ENCODE peak calls at places on chromosomes 7 and 10, in eight cellular contexts. R is Caco-2; L is CD8-positive, alpha-beta memory T cell; S is Calu3; N is stimulated activated CD8-positive, alpha-beta memory T cell treated with anti-CD3 and anti-CD28 coated beads, Interleukin-2, amount 100 ng/mL, for 1 hour; X is brain microvascular endothelial cell; E is activated naive CD8-positive, alpha-beta T cell treated with anti-CD3 and anti-CD28 coated beads for 36 hours; H is C1 segment of cervical spinal cord. G is an unnamed sample.
A peak's percentile ranks its signal among the peaks of the same experiment; 100 is the strongest.

GRCh38 chr10:109358325-109358724 is 565.0 kb downstream of the XPNPEP1 start:
- DNase-seq in E (no peak), X (no peak), N (no peak), R (no peak), L (no peak), H (no peak), S (no peak), G (no peak)

GRCh38 chr10:47287365-47287802 is 12.6 kb upstream of the GDF10 start:
- DNase-seq in X (no peak), L (no peak), S (no peak), R (no peak), E (no peak), H (no peak), N (no peak), G (no peak)

GRCh38 chr10:114367041-114367675 is 37.1 kb downstream of the AFAP1L2 start:
- DNase-seq in L (no peak), N (no peak), R (peak; percentile 62), X (peak; percentile 20), S (no peak), E (no peak), H (no peak), G (no peak)

GRCh38 chr10:90227259-90227658 is 525.9 kb downstream of the KIF20B start:
- DNase-seq in S (peak; percentile 3), E (peak; percentile 47), X (peak; percentile 89), N (no peak), H (no peak), R (no peak), L (no peak), G (no peak)

GRCh38 chr10:122181055-122181732 is 89.9 kb upstream of the BTBD16 start:
- DNase-seq in E (no peak), L (no peak), X (peak; percentile 50), H (no peak), N (no peak), R (no peak), S (no peak), G (peak; percentile 48)

GRCh38 chr10:100996678-100997363 is 2.8 kb upstream of the LZTS2 start:
- DNase-seq in R (no peak), H (peak; percentile 43), L (no peak), N (no peak), X (no peak), S (peak; percentile 45), E (peak; percentile 55), G (peak; percentile 48)

GRCh38 chr10:16521311-16522016 is at the start of gene C1QL3:
- DNase-seq in R (no peak), X (no peak), E (peak; percentile 41), N (no peak), H (no peak), L (no peak), S (peak; percentile 18), G (peak; percentile 34)

GRCh38 chr7:151786241-151786640 is 90.7 kb downstream of the PRKAG2 start:
- DNase-seq in E (no peak), L (no peak), S (no peak), N (no peak), X (no peak), H (no peak), R (no peak), G (no peak)

GRCh38 chr10:72025832-72026231 is 61.6 kb downstream of the CHST3 start:
- DNase-seq in S (no peak), N (no peak), E (no peak), H (no peak), X (no peak), L (no peak), R (no peak), G (no peak)

GRCh38 chr7:124106575-124106974 is 73.7 kb upstream of the TMEM229A start:
- DNase-seq in L (no peak), E (no peak), S (no peak), X (no peak), N (no peak), R (no peak), H (no peak), G (no peak)

GRCh38 chr10:114026189-114027040 is 17.3 kb upstream of the ADRB1 start:
- DNase-seq in E (no peak), R (no peak), H (no peak), L (no peak), S (no peak), N (no peak), X (peak; percentile 78), G (no peak)

GRCh38 chr7:133576769-133577168 is 323.9 kb downstream of the EXOC4 start:
- DNase-seq in X (no peak), L (no peak), R (no peak), S (no peak), E (no peak), H (no peak), N (no peak), G (no peak)

GRCh38 chr7:148503900-148504487 is 86.6 kb upstream of the C7orf33 start:
- DNase-seq in S (no peak), L (peak; percentile 39), R (no peak), H (no peak), X (no peak), N (no peak), E (no peak), G (no peak)

GRCh38 chr7:96303686-96304443 is 18.0 kb downstream of the SLC25A13 start:
- DNase-seq in R (no peak), S (no peak), H (no peak), X (peak; percentile 39), N (no peak), E (no peak), L (no peak), G (no peak)

GRCh38 chr7:132249591-132249971 is 326.7 kb downstream of the PLXNA4 start:
- DNase-seq in H (no peak), N (no peak), X (no peak), E (no peak), S (peak; percentile 38), R (no peak), L (no peak), G (no peak)

GRCh38 chr10:103969436-103969835 is 2.5 kb downstream of the SLK start:
- DNase-seq in X (no peak), S (no peak), R (no peak), N (no peak), L (no peak), H (no peak), E (no peak), G (no peak)

GRCh38 chr10:1119027-1119426 is 62.8 kb downstream of the WDR37 start:
- DNase-seq in R (no peak), N (no peak), L (no peak), S (no peak), E (no peak), H (no peak), X (no peak), G (no peak)

GRCh38 chr10:1089017-1089689 is 33.0 kb downstream of the WDR37 start:
- DNase-seq in N (no peak), R (peak; percentile 21), L (no peak), E (no peak), H (no peak), X (no peak), S (no peak), G (no peak)

GRCh38 chr10:43785252-43785651 is 136.6 kb upstream of the ZNF32 start:
- DNase-seq in E (no peak), S (no peak), L (no peak), N (no peak), R (no peak), H (no peak), X (no peak), G (no peak)

GRCh38 chr7:151696738-151697514 is 177.2 kb upstream of the RHEB start:
- DNase-seq in S (peak; percentile 80), E (no peak), L (no peak), N (no peak), R (peak; percentile 92), X (no peak), H (peak; percentile 30), G (no peak)

GRCh38 chr10:3095373-3096139 is 28.2 kb downstream of the PFKP start:
- DNase-seq in X (peak; percentile 99), R (peak; percentile 82), H (no peak), L (no peak), N (no peak), E (peak; percentile 57), S (peak; percentile 55), G (peak; percentile 89)

GRCh38 chr7:47488969-47489342 is 93.0 kb downstream of the TNS3 start:
- DNase-seq in N (no peak), S (no peak), H (no peak), L (no peak), R (no peak), X (no peak), E (no peak), G (no peak)

GRCh38 chr10:12849351-12850181 is 151.9 kb downstream of the CCDC3 start:
- DNase-seq in N (no peak), L (no peak), S (no peak), X (no peak), E (no peak), H (no peak), R (no peak), G (no peak)

GRCh38 chr7:29442146-29442545 is 121.5 kb upstream of the PRR15 start:
- DNase-seq in R (no peak), S (no peak), H (no peak), N (no peak), L (no peak), E (no peak), X (no peak), G (no peak)

GRCh38 chr10:103480521-103480920 is 1.5 kb upstream of the CALHM3 start:
- DNase-seq in N (no peak), R (no peak), H (no peak), L (no peak), S (no peak), E (no peak), X (no peak), G (peak; percentile 70)

GRCh38 chr10:57260175-57260574 is 899.1 kb upstream of the ZWINT start:
- DNase-seq in H (no peak), X (no peak), R (no peak), L (no peak), E (no peak), N (no peak), S (no peak), G (no peak)

GRCh38 chr10:8815969-8816368 is 761.5 kb downstream of the GATA3 start:
- DNase-seq in H (no peak), X (no peak), S (no peak), R (no peak), E (no peak), L (no peak), N (no peak), G (no peak)